ENCODE peak calls at places on chromosome 11, in seven cellular contexts. K is HS-27A; J is activated T-cell treated with anti-CD3 and anti-CD28 coated beads, Interleukin-2, amount 50 U/mL, for 4 hours; P is aorta; N is GM12878; R is left ventricle myocardium superior; G is LHCN-M2. M is an unnamed sample.

GRCh38 chr11:86949995-86950993 is 4.9 kb downstream of the FZD4 start:
- DNase-seq in P (no peak), K (no peak), G (no peak), N (no peak), J (no peak), R (no peak), M (no peak)

GRCh38 chr11:44950036-44950624 is 553 bp downstream of the TP53I11 start:
- DNase-seq in R (peak), K (no peak), N (no peak), G (no peak), J (no peak), P (peak), M (no peak)

GRCh38 chr11:251550-251949 is 14.8 kb downstream of the PSMD13 start:
- DNase-seq in R (no peak), K (no peak), P (no peak), N (no peak), J (no peak), G (no peak), M (no peak)

GRCh38 chr11:20397281-20397680 is 9.8 kb downstream of the PRMT3 start:
- DNase-seq in P (no peak), N (no peak), G (peak), R (no peak), J (no peak), K (no peak), M (peak)

GRCh38 chr11:5722622-5723021 is 13.6 kb upstream of the OR56B1 start:
- DNase-seq in R (no peak), G (no peak), N (no peak), J (no peak), P (no peak), K (no peak), M (no peak)

GRCh38 chr11:64448599-64449380 is 89.8 kb downstream of the RPS6KA4 start:
- DNase-seq in K (peak), R (peak), J (peak), P (peak), N (no peak), G (peak), M (peak)

GRCh38 chr11:61111786-61112517 is 9.7 kb downstream of the CD5 start:
- DNase-seq in K (no peak), R (no peak), J (peak), N (no peak), P (peak), G (no peak), M (no peak)

GRCh38 chr11:66142370-66143263 is 72.5 kb downstream of the PACS1 start:
- DNase-seq in N (no peak), R (no peak), J (no peak), P (no peak), G (peak), K (peak), M (peak)

GRCh38 chr11:133343951-133344350 is 188.3 kb downstream of the OPCML start:
- DNase-seq in P (no peak), K (no peak), G (no peak), J (no peak), R (no peak), N (no peak), M (peak)

GRCh38 chr11:57461841-57462489 is 1.6 kb downstream of the RTN4RL2 start:
- DNase-seq in R (no peak), P (no peak), K (no peak), G (no peak), J (no peak), N (no peak), M (no peak)

GRCh38 chr11:44339530-44339883 is 29.6 kb upstream of the ALX4 start:
- DNase-seq in P (no peak), G (no peak), N (no peak), R (no peak), K (no peak), J (no peak), M (no peak)

GRCh38 chr11:15111215-15111614 is 3.5 kb upstream of the INSC start:
- DNase-seq in G (no peak), J (no peak), N (no peak), P (no peak), R (no peak), K (no peak), M (no peak)

GRCh38 chr11:68990995-68991780 is 10.4 kb upstream of the MRGPRD start:
- DNase-seq in K (no peak), R (no peak), G (no peak), P (peak), J (no peak), N (no peak), M (no peak)

GRCh38 chr11:78310500-78310909 is 107.1 kb downstream of the GAB2 start:
- DNase-seq in K (no peak), P (peak), R (peak), J (no peak), N (peak), G (peak), M (no peak)

GRCh38 chr11:17743026-17743807 is 8.6 kb downstream of the KCNC1 start:
- DNase-seq in J (no peak), G (no peak), N (no peak), K (no peak), P (no peak), R (no peak), M (no peak)

GRCh38 chr11:65204646-65205601 is 23.2 kb downstream of the CAPN1 start:
- DNase-seq in G (peak), K (no peak), R (peak), J (peak), P (no peak), N (no peak), M (no peak)

GRCh38 chr11:131691558-131692041 is 321.2 kb downstream of the NTM start:
- DNase-seq in J (no peak), N (no peak), G (peak), R (no peak), P (no peak), K (no peak), M (no peak)

GRCh38 chr11:93717501-93717900 is 23.8 kb downstream of the TAF1D start:
- DNase-seq in R (no peak), J (no peak), N (no peak), P (no peak), K (no peak), G (no peak), M (peak)

GRCh38 chr11:96465537-96465936 is 75.7 kb downstream of the JRKL start:
- DNase-seq in J (no peak), K (no peak), G (no peak), P (no peak), N (no peak), R (peak), M (no peak)

GRCh38 chr11:14891143-14892035 is 642 bp downstream of the CYP2R1 start:
- DNase-seq in J (peak), P (peak), G (peak), K (peak), N (no peak), R (peak), M (peak)

GRCh38 chr11:88384678-88385015 is 47.1 kb upstream of the CTSC start:
- DNase-seq in K (no peak), N (no peak), R (no peak), P (no peak), G (peak), J (no peak), M (peak)

GRCh38 chr11:128779036-128779435 is 85.2 kb downstream of the FLI1 start:
- DNase-seq in J (no peak), P (no peak), N (no peak), K (no peak), G (peak), R (no peak), M (no peak)

GRCh38 chr11:86978756-86979608 is 23.8 kb upstream of the FZD4 start:
- DNase-seq in J (no peak), R (no peak), G (peak), K (no peak), P (no peak), N (no peak), M (peak)

GRCh38 chr11:64823568-64824119 is 13.3 kb upstream of the MEN1 start:
- DNase-seq in J (no peak), G (no peak), R (no peak), K (no peak), P (no peak), N (no peak), M (no peak)

GRCh38 chr11:47916361-47916841 is 64.0 kb upstream of the PTPRJ start:
- DNase-seq in J (no peak), R (peak), P (peak), N (no peak), K (no peak), G (no peak), M (no peak)

M was measured in RCC 7860.